ENCODE peak calls at places on chromosomes 13 and 19, in ten cellular contexts. W is lung; C is activated T-helper 1 cell treated with anti-CD3 and anti-CD28 coated beads, Interleukin-12 subunit alpha, Interleukin-12 subunit beta, Interleukin-2, Interleukin-4 antibody, amounts not matched to agents 30 ng/mL and 10 ng/mL and 1 ng/mL, durations not matched to agents 14 hours and 24 hours and 36 hours; K is activated T-cell treated with anti-CD3 and anti-CD28 coated beads for 48 hours; V is brain pericyte; H is BJ; Z is fibroblast of the aortic adventitia; M is activated T-helper 2 cell treated with anti-CD3 and anti-CD28 coated beads, Interferon-gamma antibody, Interleukin-2, Interleukin-4, amounts not matched to agents 10 μg/mL and 5 μg/mL and 100 μg/mL, durations not matched to agents 14 hours and 24 hours and 36 hours; S is cardiac fibroblast; R is NCI-H2081. B is an unnamed sample.

GRCh38 chr13:109804654-109805053 is 18.3 kb upstream of the IRS2 start:
- DNase-seq in W (no peak), C (no peak), K (no peak), V (no peak), H (no peak), Z (no peak), M (no peak), S (no peak), R (no peak), B (no peak)

GRCh38 chr19:2974342-2974932 is 2.9 kb upstream of the TLE6 start:
- DNase-seq in W (peak; percentile 42), C (no peak), K (peak; percentile 17), V (no peak), H (no peak), Z (peak; percentile 26), M (no peak), S (peak; percentile 37), R (no peak), B (no peak)

GRCh38 chr13:46172531-46172991 is 9.4 kb downstream of the LCP1 start:
- DNase-seq in W (no peak), C (peak; percentile 76), K (no peak), V (no peak), H (no peak), Z (no peak), M (peak; percentile 75), S (peak; percentile 9), R (no peak), B (no peak)

GRCh38 chr19:58562126-58563033 is 4.0 kb upstream of the UBE2M start:
- DNase-seq in W (no peak), C (no peak), K (peak; percentile 38), V (no peak), H (no peak), Z (peak; percentile 41), M (peak; percentile 46), S (peak; percentile 53), R (no peak), B (no peak)

GRCh38 chr19:34120846-34121639 is 51.3 kb upstream of the LSM14A start:
- DNase-seq in W (no peak), C (peak; percentile 12), K (peak; percentile 51), V (no peak), H (no peak), Z (peak; percentile 60), M (peak; percentile 23), S (peak; percentile 71), R (no peak), B (peak; percentile 70)

GRCh38 chr13:24660023-24660806 is 20.0 kb upstream of the ATP12A start:
- DNase-seq in W (no peak), C (no peak), K (no peak), V (no peak), H (no peak), Z (no peak), M (no peak), S (no peak), R (no peak), B (no peak)

GRCh38 chr13:113528798-113529180 is 38.3 kb upstream of the DCUN1D2 start:
- DNase-seq in W (no peak), C (no peak), K (no peak), V (no peak), H (no peak), Z (no peak), M (no peak), S (no peak), R (no peak), B (no peak)

GRCh38 chr13:26656919-26657318 is 99.4 kb downstream of the WASF3 start:
- DNase-seq in W (no peak), C (no peak), K (no peak), V (no peak), H (no peak), Z (peak; percentile 74), M (no peak), S (peak; percentile 61), R (no peak), B (peak; percentile 44)

GRCh38 chr13:26041476-26041875 is 10.3 kb downstream of the SHISA2 start:
- DNase-seq in W (no peak), C (no peak), K (no peak), V (no peak), H (no peak), Z (no peak), M (no peak), S (no peak), R (no peak), B (no peak)

GRCh38 chr19:40055832-40056504 is at the start of gene ZNF780B:
- DNase-seq in W (peak; percentile 70), C (peak; percentile 69), K (peak; percentile 49), V (no peak), H (peak; percentile 7), Z (peak; percentile 58), M (peak; percentile 67), S (peak; percentile 63), R (peak; percentile 55), B (peak; percentile 70)

B was measured in AG08395.